ENCODE peak calls at places on chromosomes 11 and 22, in ten cellular contexts. H, P, X, A, J, N, I, F, M and K are unnamed samples.

GRCh38 chr11:121112498-121113455 is 11.7 kb downstream of the TECTA start:
- DNase-seq in H (peak; percentile 88), P (peak; percentile 42), X (no peak), A (peak; percentile 64), J (peak; percentile 76), N (peak; percentile 60), I (no peak), F (peak; percentile 57), M (peak; percentile 36), K (peak; percentile 31)

GRCh38 chr11:33620423-33621120 is 80.1 kb downstream of the C11orf91 start:
- DNase-seq in H (no peak), P (no peak), X (peak; percentile 47), A (no peak), J (no peak), N (no peak), I (no peak), F (no peak), M (no peak), K (no peak)

GRCh38 chr11:103091024-103091423 is 936 bp downstream of the DCUN1D5 start:
- DNase-seq in H (no peak), P (no peak), X (no peak), A (no peak), J (peak; percentile 24), N (peak; percentile 5), I (no peak), F (no peak), M (no peak), K (no peak)

GRCh38 chr11:117678651-117679407 is 118.2 kb downstream of the DSCAML1 start:
- DNase-seq in H (peak; percentile 76), P (no peak), X (no peak), A (no peak), J (no peak), N (no peak), I (no peak), F (peak; percentile 48), M (no peak), K (no peak)

GRCh38 chr22:28904211-28904808 is 20.9 kb downstream of the ZNRF3 start:
- DNase-seq in H (no peak), P (no peak), X (no peak), A (no peak), J (no peak), N (no peak), I (no peak), F (no peak), M (no peak), K (no peak)

GRCh38 chr11:124865902-124866851 is 945 bp downstream of the ROBO3 start:
- DNase-seq in H (no peak), P (peak; percentile 32), X (no peak), A (peak; percentile 59), J (no peak), N (peak; percentile 80), I (peak; percentile 42), F (no peak), M (peak; percentile 74), K (no peak)

GRCh38 chr22:47325249-47325648 is 562.8 kb downstream of the TBC1D22A start:
- DNase-seq in H (no peak), P (no peak), X (no peak), A (no peak), J (no peak), N (no peak), I (no peak), F (no peak), M (no peak), K (no peak)

GRCh38 chr11:47499614-47500013 is 50.7 kb upstream of the RAPSN start:
- DNase-seq in H (no peak), P (no peak), X (no peak), A (no peak), J (no peak), N (no peak), I (no peak), F (no peak), M (no peak), K (no peak)

GRCh38 chr22:48098936-48099245 is 1336.4 kb downstream of the TBC1D22A start:
- DNase-seq in H (no peak), P (no peak), X (no peak), A (no peak), J (no peak), N (no peak), I (no peak), F (no peak), M (no peak), K (no peak)

GRCh38 chr11:90222152-90222458 is 744 bp downstream of the CHORDC1 start:
- DNase-seq in H (no peak), P (no peak), X (no peak), A (no peak), J (peak; percentile 18), N (no peak), I (no peak), F (no peak), M (no peak), K (no peak)

GRCh38 chr22:26367402-26368245 is 61.4 kb upstream of the ASPHD2 start:
- DNase-seq in H (no peak), P (peak; percentile 59), X (peak; percentile 4), A (peak; percentile 41), J (peak; percentile 9), N (peak; percentile 59), I (peak; percentile 57), F (no peak), M (peak; percentile 69), K (no peak)

GRCh38 chr11:17351510-17352176 is at the start of gene NCR3LG1:
- DNase-seq in H (peak; percentile 90), P (peak; percentile 43), X (peak; percentile 10), A (peak; percentile 68), J (peak; percentile 57), N (peak; percentile 28), I (peak; percentile 63), F (peak; percentile 72), M (peak; percentile 60), K (no peak)

GRCh38 chr11:119493712-119494111 is 70.7 kb upstream of the THY1 start:
- DNase-seq in H (no peak), P (peak; percentile 31), X (no peak), A (peak; percentile 39), J (no peak), N (peak; percentile 54), I (no peak), F (no peak), M (no peak), K (no peak)

GRCh38 chr11:18248561-18248960 is at the start of gene SAA2:
- DNase-seq in H (no peak), P (peak; percentile 55), X (peak; percentile 9), A (no peak), J (no peak), N (no peak), I (no peak), F (no peak), M (no peak), K (no peak)